ENCODE peak calls at places on chromosomes 3 and 15, in seven cellular contexts. One of them, this sample, is unnamed.

GRCh38 chr15:90086868-90087268 is 15.4 kb downstream of the IDH2 start:
- DNase-seq in H1: peak; percentile 75
- DNase-seq in neuronal stem cell: no peak
- DNase-seq in mesenchymal stem cell: peak; percentile 63
- DNase-seq in IMR-90: peak; percentile 42
- DNase-seq in trophoblast cell: peak; percentile 50
- DNase-seq in mesendoderm: peak; percentile 69
- DNase-seq in this sample: peak; percentile 63

GRCh38 chr3:83523470-83524073 is 1435.2 kb upstream of the CADM2 start:
- DNase-seq in H1: peak; percentile 54
- DNase-seq in neuronal stem cell: peak; percentile 64
- DNase-seq in mesenchymal stem cell: peak; percentile 29
- DNase-seq in IMR-90: no peak
- DNase-seq in trophoblast cell: peak; percentile 61
- DNase-seq in mesendoderm: peak; percentile 88
- DNase-seq in this sample: peak; percentile 78

GRCh38 chr15:71364117-71364584 is 248.9 kb downstream of the THSD4 start:
- DNase-seq in H1: no peak
- DNase-seq in neuronal stem cell: no peak
- DNase-seq in mesenchymal stem cell: no peak
- DNase-seq in IMR-90: no peak
- DNase-seq in trophoblast cell: peak; percentile 8
- DNase-seq in mesendoderm: no peak
- DNase-seq in this sample: peak; percentile 47

GRCh38 chr3:194556086-194557056 is 69.6 kb upstream of the ATP13A3 start:
- DNase-seq in H1: no peak
- DNase-seq in neuronal stem cell: no peak
- DNase-seq in mesenchymal stem cell: peak; percentile 46
- DNase-seq in IMR-90: peak; percentile 50
- DNase-seq in trophoblast cell: no peak
- DNase-seq in mesendoderm: no peak
- DNase-seq in this sample: no peak

GRCh38 chr3:114451051-114451451 is 157.2 kb downstream of the TIGIT start:
- DNase-seq in H1: no peak
- DNase-seq in neuronal stem cell: no peak
- DNase-seq in mesenchymal stem cell: no peak
- DNase-seq in IMR-90: no peak
- DNase-seq in trophoblast cell: no peak
- DNase-seq in mesendoderm: no peak
- DNase-seq in this sample: no peak

GRCh38 chr15:52392008-52392687 is 96.5 kb upstream of the MYO5C start:
- DNase-seq in H1: no peak
- DNase-seq in neuronal stem cell: no peak
- DNase-seq in mesenchymal stem cell: peak; percentile 35
- DNase-seq in IMR-90: peak; percentile 45
- DNase-seq in trophoblast cell: peak; percentile 95
- DNase-seq in mesendoderm: peak; percentile 95
- DNase-seq in this sample: peak; percentile 77

GRCh38 chr3:47419083-47420043 is 38.5 kb downstream of the PTPN23 start:
- DNase-seq in H1: no peak
- DNase-seq in neuronal stem cell: no peak
- DNase-seq in mesenchymal stem cell: no peak
- DNase-seq in IMR-90: no peak
- DNase-seq in trophoblast cell: no peak
- DNase-seq in mesendoderm: no peak
- DNase-seq in this sample: no peak

GRCh38 chr3:130386604-130387263 is 41.3 kb downstream of the COL6A5 start:
- DNase-seq in H1: no peak
- DNase-seq in neuronal stem cell: no peak
- DNase-seq in mesenchymal stem cell: peak; percentile 24
- DNase-seq in IMR-90: peak; percentile 2
- DNase-seq in trophoblast cell: no peak
- DNase-seq in mesendoderm: peak; percentile 13
- DNase-seq in this sample: no peak

GRCh38 chr15:81752149-81752942 is 293.5 kb downstream of the MEX3B start:
- DNase-seq in H1: peak; percentile 41
- DNase-seq in neuronal stem cell: no peak
- DNase-seq in mesenchymal stem cell: peak; percentile 38
- DNase-seq in IMR-90: peak; percentile 15
- DNase-seq in trophoblast cell: peak; percentile 61
- DNase-seq in mesendoderm: no peak
- DNase-seq in this sample: no peak

GRCh38 chr15:83871808-83872559 is 218.1 kb downstream of the ADAMTSL3 start:
- DNase-seq in H1: no peak
- DNase-seq in neuronal stem cell: no peak
- DNase-seq in mesenchymal stem cell: peak; percentile 56
- DNase-seq in IMR-90: peak; percentile 86
- DNase-seq in trophoblast cell: peak; percentile 38
- DNase-seq in mesendoderm: peak; percentile 18
- DNase-seq in this sample: no peak

GRCh38 chr3:184040010-184040409 is 8.5 kb downstream of the HTR3D start:
- DNase-seq in H1: peak; percentile 51
- DNase-seq in neuronal stem cell: no peak
- DNase-seq in mesenchymal stem cell: peak; percentile 33
- DNase-seq in IMR-90: peak; percentile 47
- DNase-seq in trophoblast cell: peak; percentile 58
- DNase-seq in mesendoderm: peak; percentile 74
- DNase-seq in this sample: peak; percentile 63

GRCh38 chr15:82680200-82681102 is 29.2 kb downstream of the AP3B2 start:
- DNase-seq in H1: peak; percentile 88
- DNase-seq in neuronal stem cell: peak; percentile 58
- DNase-seq in mesenchymal stem cell: no peak
- DNase-seq in IMR-90: no peak
- DNase-seq in trophoblast cell: peak; percentile 75
- DNase-seq in mesendoderm: peak; percentile 94
- DNase-seq in this sample: peak; percentile 94

GRCh38 chr15:67149068-67149841 is 83.9 kb downstream of the SMAD3 start:
- DNase-seq in H1: no peak
- DNase-seq in neuronal stem cell: no peak
- DNase-seq in mesenchymal stem cell: peak; percentile 46
- DNase-seq in IMR-90: no peak
- DNase-seq in trophoblast cell: peak; percentile 80
- DNase-seq in mesendoderm: no peak
- DNase-seq in this sample: no peak

GRCh38 chr15:31974855-31975421 is 55.4 kb upstream of the CHRNA7 start:
- DNase-seq in H1: peak; percentile 76
- DNase-seq in neuronal stem cell: peak; percentile 72
- DNase-seq in mesenchymal stem cell: peak; percentile 3
- DNase-seq in IMR-90: peak; percentile 0
- DNase-seq in trophoblast cell: peak; percentile 59
- DNase-seq in mesendoderm: peak; percentile 82
- DNase-seq in this sample: peak; percentile 73

GRCh38 chr3:169744332-169745054 is 20.4 kb downstream of the TERC start:
- DNase-seq in H1: no peak
- DNase-seq in neuronal stem cell: peak; percentile 31
- DNase-seq in mesenchymal stem cell: no peak
- DNase-seq in IMR-90: peak; percentile 22
- DNase-seq in trophoblast cell: peak; percentile 31
- DNase-seq in mesendoderm: peak; percentile 38
- DNase-seq in this sample: no peak

DNA sequence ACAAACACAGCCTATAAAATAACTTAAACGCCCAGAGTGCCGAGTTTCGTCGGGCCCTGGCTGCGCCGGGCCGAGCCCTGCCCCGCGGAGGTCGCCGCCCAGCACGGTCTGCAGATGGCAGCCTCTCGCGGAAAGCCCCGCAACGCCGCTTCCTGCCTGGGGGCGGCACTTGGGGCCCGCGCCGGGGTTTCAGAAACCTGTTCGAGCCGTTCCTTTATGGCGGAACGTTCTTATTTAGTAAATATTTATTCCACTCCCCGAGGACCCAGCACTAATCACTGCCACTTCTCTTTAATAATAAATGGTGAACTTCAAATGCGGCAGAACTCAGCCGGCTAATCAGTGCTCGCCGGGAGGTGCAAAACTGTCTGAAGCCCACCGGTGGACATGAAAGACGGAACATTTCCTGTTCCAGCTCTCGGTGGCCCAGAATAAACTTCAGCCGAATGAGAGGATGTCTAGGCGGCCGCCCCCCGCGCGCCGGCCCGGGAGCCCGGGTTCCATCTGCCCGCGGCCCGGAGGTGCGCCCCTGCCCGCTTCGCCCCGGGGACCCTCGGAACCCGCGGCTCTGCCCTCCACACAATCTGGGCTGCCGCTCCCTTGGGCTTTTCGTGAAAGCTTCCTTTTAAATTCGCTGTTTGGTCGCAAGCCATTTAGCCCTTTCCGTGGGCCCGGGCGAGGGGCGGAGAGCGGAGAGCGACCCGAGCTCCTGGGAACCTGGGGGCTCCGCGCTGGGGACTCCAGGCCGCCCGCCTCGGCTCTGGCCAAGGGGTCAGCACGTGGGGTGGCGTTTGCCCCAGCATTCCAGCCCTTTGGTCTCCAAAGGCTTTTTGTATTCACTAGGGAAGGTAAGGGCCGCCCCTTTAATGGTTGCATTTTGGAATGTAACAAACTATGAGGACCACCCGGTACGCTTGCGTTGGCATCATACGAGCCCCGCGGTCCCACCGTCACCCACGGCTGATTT is 110.8 kb upstream of the ATP11B start:
- DNase-seq in H1: peak; percentile 84
- DNase-seq in neuronal stem cell: peak; percentile 69
- DNase-seq in mesenchymal stem cell: peak; percentile 57
- DNase-seq in IMR-90: peak; percentile 10
- DNase-seq in trophoblast cell: peak; percentile 57
- DNase-seq in mesendoderm: peak; percentile 80
- DNase-seq in this sample: peak; percentile 77
- H2BK5ac ChIP-seq in H1: no peak overlapping the region
- H2BK5ac ChIP-seq in neuronal stem cell: peak overlapping the region; percentile 99
- H2BK5ac ChIP-seq in mesenchymal stem cell: no peak overlapping the region
- H2BK5ac ChIP-seq in IMR-90: no peak overlapping the region
- H2BK5ac ChIP-seq in trophoblast cell: no peak overlapping the region
- H2BK5ac ChIP-seq in mesendoderm: no peak overlapping the region
- H2BK5ac ChIP-seq in this sample: no peak overlapping the region

GRCh38 chr3:22491326-22491725 is 711.8 kb upstream of the UBE2E2 start:
- DNase-seq in H1: no peak
- DNase-seq in neuronal stem cell: no peak
- DNase-seq in mesenchymal stem cell: no peak
- DNase-seq in IMR-90: no peak
- DNase-seq in trophoblast cell: no peak
- DNase-seq in mesendoderm: no peak
- DNase-seq in this sample: no peak

GRCh38 chr3:22495241-22495640 is 707.9 kb upstream of the UBE2E2 start:
- DNase-seq in H1: no peak
- DNase-seq in neuronal stem cell: no peak
- DNase-seq in mesenchymal stem cell: no peak
- DNase-seq in IMR-90: no peak
- DNase-seq in trophoblast cell: no peak
- DNase-seq in mesendoderm: no peak
- DNase-seq in this sample: no peak

GRCh38 chr3:22492342-22492741 is 710.8 kb upstream of the UBE2E2 start:
- DNase-seq in H1: no peak
- DNase-seq in neuronal stem cell: no peak
- DNase-seq in mesenchymal stem cell: no peak
- DNase-seq in IMR-90: no peak
- DNase-seq in trophoblast cell: no peak
- DNase-seq in mesendoderm: no peak
- DNase-seq in this sample: no peak

GRCh38 chr3:22495826-22496225 is 707.3 kb upstream of the UBE2E2 start:
- DNase-seq in H1: no peak
- DNase-seq in neuronal stem cell: no peak
- DNase-seq in mesenchymal stem cell: no peak
- DNase-seq in IMR-90: no peak
- DNase-seq in trophoblast cell: no peak
- DNase-seq in mesendoderm: no peak
- DNase-seq in this sample: no peak

DNA sequence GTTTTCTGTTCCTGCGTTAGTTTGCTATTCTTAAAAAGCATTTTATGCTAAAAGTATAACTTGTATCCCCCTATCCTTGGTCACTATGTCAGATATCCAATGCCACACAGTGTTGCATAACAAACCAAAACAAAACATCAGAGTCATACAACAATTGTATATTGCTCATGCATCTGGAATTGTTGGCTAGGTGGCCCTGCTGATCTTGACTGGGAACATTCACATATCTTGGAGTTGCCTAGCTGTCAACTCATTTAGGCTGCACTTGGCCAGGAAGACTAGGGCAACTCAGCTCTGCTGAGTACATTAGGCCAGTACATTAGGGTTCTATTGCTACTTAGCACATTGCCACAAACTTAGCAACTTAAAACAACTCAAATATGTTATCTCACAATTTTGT is 706.5 kb upstream of the UBE2E2 start:
- DNase-seq in H1: no peak
- DNase-seq in neuronal stem cell: no peak
- DNase-seq in mesenchymal stem cell: no peak
- DNase-seq in IMR-90: no peak
- DNase-seq in trophoblast cell: peak; percentile 5
- DNase-seq in mesendoderm: no peak
- DNase-seq in this sample: no peak
- H3K23ac ChIP-seq in H1: no peak overlapping the region
- H3K23ac ChIP-seq in neuronal stem cell: no peak overlapping the region
- H3K23ac ChIP-seq in mesenchymal stem cell: no peak overlapping the region
- H3K23ac ChIP-seq in IMR-90: no peak overlapping the region
- H3K23ac ChIP-seq in trophoblast cell: no peak overlapping the region
- H3K23ac ChIP-seq in mesendoderm: no peak overlapping the region
- H3K23ac ChIP-seq in this sample: no peak overlapping the region

DNA sequence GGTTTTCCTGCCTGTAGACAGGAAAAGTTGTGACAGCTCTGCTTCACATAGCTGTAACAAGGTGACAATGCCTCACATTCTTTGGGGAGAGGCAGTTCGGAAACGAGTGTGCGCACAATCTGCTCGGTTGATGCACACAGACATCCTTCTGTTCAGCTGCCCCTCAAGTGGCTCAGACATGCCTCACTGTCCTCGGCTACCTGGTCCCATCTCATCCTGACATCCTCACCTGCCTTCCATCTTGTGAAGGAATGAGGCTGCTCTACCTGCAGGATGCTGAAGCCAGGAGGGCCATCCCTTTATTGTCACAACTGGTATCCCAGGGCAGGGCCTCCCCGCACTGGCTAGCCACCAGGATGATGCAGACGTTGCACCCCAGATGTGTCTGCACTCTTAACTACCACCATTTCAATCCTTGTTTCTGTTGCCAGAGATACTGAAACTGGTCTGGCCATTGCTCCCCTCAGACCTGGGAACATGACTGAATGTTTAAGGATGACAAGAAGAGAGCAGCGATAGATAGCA is 19.4 kb downstream of the SRPRB start:
- DNase-seq in H1: peak; percentile 16
- DNase-seq in neuronal stem cell: no peak
- DNase-seq in mesenchymal stem cell: no peak
- DNase-seq in IMR-90: no peak
- DNase-seq in trophoblast cell: no peak
- DNase-seq in mesendoderm: no peak
- DNase-seq in this sample: no peak
- H2BK5ac ChIP-seq in H1: no peak overlapping the region
- H2BK5ac ChIP-seq in neuronal stem cell: no peak overlapping the region
- H2BK5ac ChIP-seq in mesenchymal stem cell: no peak overlapping the region
- H2BK5ac ChIP-seq in IMR-90: no peak overlapping the region
- H2BK5ac ChIP-seq in trophoblast cell: no peak overlapping the region
- H2BK5ac ChIP-seq in mesendoderm: no peak overlapping the region
- H2BK5ac ChIP-seq in this sample: no peak overlapping the region

DNA sequence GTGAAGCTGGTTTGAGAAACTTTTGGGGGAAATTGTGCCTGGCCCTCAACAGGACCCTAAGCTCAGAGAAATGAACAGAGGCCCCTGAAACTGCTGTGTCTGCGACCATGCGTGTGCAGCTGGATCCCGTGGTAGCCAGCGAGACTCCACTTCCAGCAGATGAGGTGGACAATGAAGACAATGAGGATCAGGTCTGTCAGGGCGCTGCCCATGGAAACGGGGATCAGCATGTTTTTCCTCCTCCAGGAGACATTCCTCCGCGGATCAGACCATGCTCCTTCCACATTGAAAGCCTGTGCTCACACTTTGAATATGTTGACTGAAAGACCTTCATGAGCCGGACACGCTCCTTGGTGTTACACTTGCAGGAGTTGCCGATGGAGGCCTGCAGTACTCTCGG is 1439.8 kb upstream of the ALCAM start:
- DNase-seq in H1: no peak
- DNase-seq in neuronal stem cell: no peak
- DNase-seq in mesenchymal stem cell: no peak
- DNase-seq in IMR-90: no peak
- DNase-seq in trophoblast cell: no peak
- DNase-seq in mesendoderm: no peak
- DNase-seq in this sample: peak; percentile 15
- H3K23ac ChIP-seq in H1: no peak overlapping the region
- H3K23ac ChIP-seq in neuronal stem cell: no peak overlapping the region
- H3K23ac ChIP-seq in mesenchymal stem cell: no peak overlapping the region
- H3K23ac ChIP-seq in IMR-90: no peak overlapping the region
- H3K23ac ChIP-seq in trophoblast cell: no peak overlapping the region
- H3K23ac ChIP-seq in mesendoderm: no peak overlapping the region
- H3K23ac ChIP-seq in this sample: no peak overlapping the region

This sample was measured in H9.